ENCODE peak calls at places on chromosomes 6 and 20, in four cellular contexts. J, N, T and B are unnamed samples.

GRCh38 chr20:63357921-63358905 is 2.9 kb downstream of the CHRNA4 start:
- DNase-seq in J (no peak), N (no peak), T (no peak), B (no peak)

GRCh38 chr6:161079566-161080262 is 88.1 kb downstream of the MAP3K4 start:
- DNase-seq in J (peak; percentile 30), N (no peak), T (no peak), B (no peak)

GRCh38 chr6:82072113-82072512 is 175.4 kb downstream of the IBTK start:
- DNase-seq in J (no peak), N (no peak), T (no peak), B (no peak)

GRCh38 chr6:56235245-56235644 is 12.1 kb downstream of the COL21A1 start:
- DNase-seq in J (no peak), N (no peak), T (no peak), B (no peak)

GRCh38 chr6:142716097-142716496 is 228.9 kb downstream of the HIVEP2 start:
- DNase-seq in J (no peak), N (no peak), T (no peak), B (no peak)

GRCh38 chr6:170553686-170554085 is 483 bp upstream of the TBP start:
- DNase-seq in J (no peak), N (no peak), T (no peak), B (no peak)

GRCh38 chr6:16337280-16337975 is 99.0 kb downstream of the GMPR start:
- DNase-seq in J (no peak), N (no peak), T (no peak), B (no peak)

GRCh38 chr6:154404791-154405400 is 48.3 kb upstream of the IPCEF1 start:
- DNase-seq in J (no peak), N (no peak), T (no peak), B (no peak)

GRCh38 chr6:91539451-91539850 is 952.6 kb upstream of the MAP3K7 start:
- DNase-seq in J (no peak), N (no peak), T (no peak), B (no peak)

GRCh38 chr20:32482251-32483220 is 102.6 kb downstream of the NOL4L start:
- DNase-seq in J (no peak), N (no peak), T (no peak), B (no peak)

GRCh38 chr20:8510808-8511207 is 378.7 kb downstream of the PLCB1 start:
- DNase-seq in J (no peak), N (no peak), T (no peak), B (no peak)

GRCh38 chr20:37353285-37353849 is 7.4 kb downstream of the SRC start:
- DNase-seq in J (no peak), N (no peak), T (no peak), B (no peak)

GRCh38 chr6:84428300-84428907 is 201.0 kb upstream of the CEP162 start:
- DNase-seq in J (peak; percentile 46), N (no peak), T (peak; percentile 44), B (peak; percentile 60)

GRCh38 chr6:44052419-44053011 is 74.7 kb downstream of the MRPL14 start:
- DNase-seq in J (peak; percentile 82), N (no peak), T (no peak), B (no peak)

GRCh38 chr6:70753870-70754269 is 86.2 kb downstream of the SMAP1 start:
- DNase-seq in J (no peak), N (no peak), T (no peak), B (no peak)

GRCh38 chr6:30830438-30830837 is 53.9 kb upstream of the DDR1 start:
- DNase-seq in J (no peak), N (no peak), T (no peak), B (no peak)

GRCh38 chr6:5085638-5086293 is 625 bp downstream of the PPP1R3G start:
- DNase-seq in J (no peak), N (no peak), T (no peak), B (peak; percentile 74)

GRCh38 chr6:116513224-116513875 is 1.9 kb downstream of the CALHM5 start:
- DNase-seq in J (no peak), N (no peak), T (no peak), B (no peak)

GRCh38 chr6:133235219-133235618 is 5.9 kb upstream of the EYA4 start:
- DNase-seq in J (no peak), N (no peak), T (no peak), B (no peak)

GRCh38 chr20:6940052-6940451 is 172.6 kb downstream of the BMP2 start:
- DNase-seq in J (no peak), N (no peak), T (no peak), B (peak; percentile 10)

GRCh38 chr6:81787313-81788068 is 35.0 kb upstream of the TENT5A start:
- DNase-seq in J (no peak), N (no peak), T (no peak), B (no peak)

GRCh38 chr6:4853782-4854511 is 77.7 kb downstream of the CDYL start:
- DNase-seq in J (peak; percentile 71), N (no peak), T (no peak), B (no peak)

GRCh38 chr6:141488466-141488865 is 644.3 kb upstream of the GJE1 start:
- DNase-seq in J (no peak), N (no peak), T (no peak), B (no peak)

GRCh38 chr6:113529879-113530278 is 327.3 kb upstream of the MARCKS start:
- DNase-seq in J (no peak), N (no peak), T (no peak), B (no peak)

GRCh38 chr6:113529191-113529590 is 328.0 kb upstream of the MARCKS start:
- DNase-seq in J (no peak), N (no peak), T (no peak), B (no peak)

GRCh38 chr6:113530769-113531168 is 326.4 kb upstream of the MARCKS start:
- DNase-seq in J (peak; percentile 4), N (no peak), T (no peak), B (no peak)

GRCh38 chr6:113526553-113526952 is 330.6 kb upstream of the MARCKS start:
- DNase-seq in J (no peak), N (no peak), T (no peak), B (no peak)

DNA sequence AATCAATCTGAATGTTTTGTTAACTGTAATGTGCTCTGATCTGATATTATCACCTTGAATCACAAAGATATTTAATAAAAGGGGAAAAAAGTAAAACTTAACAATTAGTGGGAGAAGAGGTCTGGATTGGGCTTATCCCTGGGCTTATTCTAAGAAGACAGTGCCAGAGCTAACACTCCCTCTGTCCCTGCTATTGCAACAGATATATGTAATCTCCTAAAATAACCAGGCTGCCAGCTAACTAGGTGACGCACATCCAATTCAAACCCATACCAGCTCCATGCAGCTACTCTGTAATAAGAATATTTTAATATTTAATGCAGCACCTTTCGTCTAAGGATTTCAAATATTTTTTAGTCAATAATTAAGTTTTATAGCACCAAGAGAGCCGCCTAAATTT is 330.1 kb upstream of the MARCKS start:
- DNase-seq in J (no peak), N (no peak), T (no peak), B (no peak)
- TF ChIP-seq ZNF274 in J (no peak), N (no peak), T (no peak), B (no peak)

DNA sequence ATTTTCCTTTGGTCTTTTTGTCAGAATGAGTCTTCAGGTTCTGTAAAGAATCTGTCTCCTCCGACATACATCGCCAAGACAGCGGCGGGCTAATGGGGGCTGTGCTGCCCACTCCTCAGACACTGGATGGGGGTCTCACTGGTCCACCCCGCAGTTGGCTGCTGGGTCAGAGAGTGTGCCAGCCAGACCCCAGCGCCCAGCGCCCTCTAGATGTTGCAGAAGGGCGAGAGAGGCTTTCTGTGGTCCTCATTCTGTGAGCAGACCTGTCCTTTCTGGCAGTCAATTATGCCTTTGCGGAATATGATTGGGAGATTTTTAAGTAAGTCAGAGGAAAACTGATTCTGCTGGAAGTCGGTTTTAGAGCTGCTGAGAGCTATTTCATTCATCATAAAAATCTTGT is 7.8 kb upstream of the CCR6 start:
- DNase-seq in J (no peak), N (no peak), T (no peak), B (no peak)
- TF ChIP-seq EGR1 in J (no peak), N (no peak), T (no peak), B (no peak)

DNA sequence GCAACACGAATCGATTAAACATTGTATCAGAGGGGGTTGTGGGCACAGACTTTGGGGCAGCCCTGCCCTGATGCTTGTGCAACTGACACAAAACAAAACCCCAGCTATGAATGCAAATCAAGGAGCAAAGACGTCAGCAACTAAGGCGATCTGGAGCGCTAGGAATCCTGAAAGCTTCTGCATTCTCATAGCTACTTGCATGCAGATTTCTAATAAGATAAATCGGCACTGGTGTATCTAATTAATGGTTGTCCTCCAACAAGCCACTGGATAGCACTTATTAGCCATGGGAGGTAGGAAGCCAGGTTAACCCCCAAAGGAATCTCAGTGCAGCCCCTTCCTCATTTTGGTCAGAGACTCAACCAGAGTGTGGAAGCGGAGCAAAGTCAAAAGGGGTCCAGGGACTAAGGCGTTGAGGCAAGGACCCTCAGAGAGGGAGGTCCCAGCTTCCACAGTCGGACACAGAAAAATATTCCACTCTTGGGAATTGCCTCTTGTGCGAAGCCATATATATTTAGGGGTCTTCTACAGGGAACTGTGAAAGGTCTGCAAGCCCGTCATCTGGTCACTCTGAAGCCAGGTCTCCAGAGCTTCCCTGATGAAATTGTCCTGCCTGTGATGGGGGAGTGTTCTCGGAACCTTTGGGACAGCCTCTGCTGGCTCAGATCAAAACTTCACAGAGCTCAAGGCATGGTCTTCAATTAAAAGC is 160.9 kb downstream of the TBXT start:
- DNase-seq in J (no peak), N (no peak), T (no peak), B (peak; percentile 44)
- TF ChIP-seq ZNF274 in J (no peak), N (no peak), T (no peak), B (no peak)

GRCh38 chr20:61220131-61220530 is 31.9 kb upstream of the CDH4 start:
- DNase-seq in J (no peak), N (no peak), T (no peak), B (no peak)

GRCh38 chr20:61217848-61218247 is 34.2 kb upstream of the CDH4 start:
- DNase-seq in J (no peak), N (no peak), T (no peak), B (no peak)

GRCh38 chr20:61222699-61223098 is 29.4 kb upstream of the CDH4 start:
- DNase-seq in J (no peak), N (no peak), T (no peak), B (no peak)

GRCh38 chr20:61218886-61219480 is 33.1 kb upstream of the CDH4 start:
- DNase-seq in J (no peak), N (no peak), T (no peak), B (no peak)

DNA sequence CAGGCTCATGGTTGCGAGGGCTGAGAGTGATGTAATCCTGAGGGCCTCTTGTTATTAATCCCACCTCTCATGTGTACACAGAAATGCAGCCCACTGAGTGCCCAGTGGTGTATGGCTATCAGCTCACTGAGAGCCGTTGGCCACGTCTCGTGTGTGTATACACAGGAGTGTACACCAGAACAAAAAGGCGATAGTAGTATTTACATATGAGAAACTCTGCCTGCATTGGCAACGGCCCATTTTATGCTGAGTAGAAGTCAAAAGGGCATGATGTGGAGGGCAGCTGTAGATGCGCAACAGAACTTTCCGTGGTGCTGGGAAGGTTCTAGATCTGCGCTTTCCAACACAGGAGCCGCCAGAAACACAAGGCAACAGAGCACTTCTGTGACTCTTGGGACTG is 28.9 kb upstream of the CDH4 start:
- DNase-seq in J (no peak), N (no peak), T (no peak), B (no peak)
- TF ChIP-seq EGR1 in J (no peak), N (no peak), T (no peak), B (no peak)

GRCh38 chr6:79468587-79468986 is 68.6 kb downstream of the LCA5 start:
- DNase-seq in J (no peak), N (no peak), T (no peak), B (no peak)
- TF ChIP-seq ZNF274 in J (no peak), N (no peak), T (no peak), B (no peak)

GRCh38 chr6:63537126-63537958 is 34.9 kb upstream of the LOC128125822 start:
- DNase-seq in J (no peak), N (peak; percentile 36), T (no peak), B (no peak)
- TF ChIP-seq EGR1 in J (no peak), N (no peak), T (no peak), B (no peak)

GRCh38 chr6:150813993-150814359 is 51.5 kb upstream of the MTHFD1L start:
- DNase-seq in J (no peak), N (peak; percentile 69), T (peak; percentile 92), B (no peak)

GRCh38 chr6:150813319-150813992 is 52.0 kb upstream of the MTHFD1L start:
- DNase-seq in J (no peak), N (peak; percentile 78), T (peak; percentile 92), B (no peak)
- TF ChIP-seq ZNF274 in J (no peak), N (no peak), T (no peak), B (no peak)